ENCODE peak calls at places on chromosomes 1 and 21, in four cellular contexts. M is stimulated activated CD4-positive, alpha-beta T cell treated with anti-CD3 and anti-CD28 coated beads, Interleukin-1b, Interleukin-23, amount 100 ng/mL, for 4 hours; T is T-cell; N is WERI-Rb-1. G is an unnamed sample.

GRCh38 chr1:55363261-55363660 is 148.1 kb upstream of the USP24 start:
- DNase-seq in M (no peak), T (no peak), N (no peak), G (no peak)

GRCh38 chr21:15695241-15695640 is 34.5 kb upstream of the USP25 start:
- DNase-seq in M (no peak), T (no peak), N (no peak), G (no peak)

GRCh38 chr1:36203554-36204346 is 20.5 kb upstream of the THRAP3 start:
- DNase-seq in M (no peak), T (no peak), N (no peak), G (no peak)

GRCh38 chr1:61279570-61279969 is 197.2 kb downstream of the NFIA start:
- DNase-seq in M (no peak), T (no peak), N (no peak), G (no peak)

GRCh38 chr1:183065168-183065670 is 42.0 kb downstream of the LAMC1 start:
- DNase-seq in M (no peak), T (no peak), N (no peak), G (no peak)

GRCh38 chr1:233085566-233085965 is 135.2 kb downstream of the NTPCR start:
- DNase-seq in M (no peak), T (no peak), N (no peak), G (no peak)

GRCh38 chr1:226349801-226350503 is 41.0 kb upstream of the LIN9 start:
- DNase-seq in M (no peak), T (no peak), N (no peak), G (no peak)

GRCh38 chr1:69315823-69316222 is 251.9 kb upstream of the LRRC7 start:
- DNase-seq in M (no peak), T (no peak), N (no peak), G (no peak)

GRCh38 chr1:31645274-31645568 is 545 bp upstream of the PEF1 start:
- DNase-seq in M (no peak), T (no peak), N (no peak), G (no peak)

GRCh38 chr1:200453544-200453905 is 43.7 kb upstream of the ZNF281 start:
- DNase-seq in M (no peak), T (no peak), N (no peak), G (no peak)

GRCh38 chr1:229296541-229296941 is 25.6 kb downstream of the RAB4A start:
- DNase-seq in M (no peak), T (no peak), N (no peak), G (no peak)

GRCh38 chr1:56222914-56223540 is 356.3 kb downstream of the PLPP3 start:
- DNase-seq in M (no peak), T (no peak), N (no peak), G (no peak)

GRCh38 chr1:29281531-29281930 is 45.2 kb downstream of the PTPRU start:
- DNase-seq in M (no peak), T (no peak), N (no peak), G (no peak)

GRCh38 chr1:174990382-174990999 is 9.3 kb upstream of the CACYBP start:
- DNase-seq in M (no peak), T (no peak), N (no peak), G (no peak)

GRCh38 chr1:248402748-248403147 is at the start of gene OR2T1:
- DNase-seq in M (no peak), T (no peak), N (no peak), G (no peak)

GRCh38 chr1:54807756-54808155 is 6.6 kb upstream of the TTC22 start:
- DNase-seq in M (no peak), T (no peak), N (no peak), G (no peak)

GRCh38 chr1:192878249-192878648 is 69.4 kb downstream of the RGS2 start:
- DNase-seq in M (no peak), T (no peak), N (no peak), G (no peak)

GRCh38 chr1:226128487-226129075 is 58.0 kb downstream of the ACBD3 start:
- DNase-seq in M (no peak), T (no peak), N (no peak), G (no peak)

GRCh38 chr1:20358761-20359263 is 68.1 kb downstream of the VWA5B1 start:
- DNase-seq in M (no peak), T (no peak), N (peak; percentile 30), G (no peak)

GRCh38 chr1:20586939-20587638 is 1.8 kb upstream of the CDA start:
- DNase-seq in M (no peak), T (no peak), N (no peak), G (no peak)

GRCh38 chr21:41583274-41583790 is 75.4 kb upstream of the TMPRSS2 start:
- DNase-seq in M (no peak), T (no peak), N (no peak), G (no peak)

GRCh38 chr21:14900611-14901010 is 164.2 kb downstream of the NRIP1 start:
- DNase-seq in M (no peak), T (no peak), N (no peak), G (no peak)

GRCh38 chr1:22412932-22413727 is 38.5 kb upstream of the ZBTB40 start:
- DNase-seq in M (no peak), T (no peak), N (no peak), G (no peak)

GRCh38 chr1:1874901-1875300 is 16.0 kb downstream of the GNB1 start:
- DNase-seq in M (no peak), T (no peak), N (no peak), G (no peak)

GRCh38 chr1:41626616-41627375 is 142.3 kb upstream of the EDN2 start:
- DNase-seq in M (peak; percentile 39), T (no peak), N (no peak), G (peak; percentile 23)

GRCh38 chr1:10122926-10123325 is 87.4 kb upstream of the KIF1B start:
- DNase-seq in M (no peak), T (no peak), N (no peak), G (no peak)

GRCh38 chr1:246155923-246156322 is 351.2 kb downstream of the SMYD3 start:
- DNase-seq in M (no peak), T (no peak), N (no peak), G (no peak)

GRCh38 chr1:192763243-192763642 is 45.6 kb upstream of the RGS2 start:
- DNase-seq in M (no peak), T (no peak), N (no peak), G (no peak)

GRCh38 chr1:233304489-233305102 is 9.1 kb upstream of the PCNX2 start:
- DNase-seq in M (no peak), T (no peak), N (no peak), G (no peak)

GRCh38 chr21:33481314-33481943 is 1.7 kb upstream of the TMEM50B start:
- DNase-seq in M (no peak), T (no peak), N (no peak), G (no peak)

GRCh38 chr1:50981741-50982140 is 11.7 kb downstream of the CDKN2C start:
- DNase-seq in M (no peak), T (no peak), N (no peak), G (no peak)